ENCODE peak calls at places on chromosomes 13 and 19, in ten cellular contexts. M is HCT116, R is astrocyte, I is PC-9, J is PC-3, Q is fibroblast of lung, Z is endothelial cell of umbilical vein, U is GM23248, G is HepG2, L is H1. A is an unnamed sample.

GRCh38 chr13:79880820-79881219 is 399.9 kb downstream of the NDFIP2 start:
- DNase-seq in M (no peak), R (no peak), I (no peak), J (no peak), Q (no peak), Z (no peak), U (no peak), G (no peak), L (no peak), A (no peak)

GRCh38 chr13:71213252-71213821 is 653.7 kb downstream of the DACH1 start:
- DNase-seq in M (no peak), R (no peak), I (no peak), J (no peak), Q (no peak), Z (no peak), U (no peak), G (no peak), L (no peak), A (no peak)

GRCh38 chr13:72839831-72840426 is 58.0 kb downstream of the PIBF1 start:
- DNase-seq in M (peak), R (peak), I (peak), J (peak), Q (peak), Z (peak), U (peak), G (peak), L (peak), A (no peak)

GRCh38 chr13:49620170-49620621 is 8.1 kb upstream of the ARL11 start:
- DNase-seq in M (no peak), R (no peak), I (no peak), J (no peak), Q (no peak), Z (no peak), U (peak), G (no peak), L (no peak), A (no peak)

GRCh38 chr19:9906475-9907087 is 29.7 kb downstream of the OLFM2 start:
- DNase-seq in M (no peak), R (no peak), I (no peak), J (no peak), Q (peak), Z (no peak), U (no peak), G (no peak), L (no peak), A (no peak)

GRCh38 chr13:100234524-100235136 is 145.7 kb downstream of the PCCA start:
- DNase-seq in M (no peak), R (peak), I (no peak), J (no peak), Q (peak), Z (no peak), U (peak), G (peak), L (no peak), A (no peak)

GRCh38 chr13:40974460-40975407 is 44.4 kb downstream of the ELF1 start:
- DNase-seq in M (peak), R (peak), I (no peak), J (peak), Q (peak), Z (peak), U (peak), G (peak), L (no peak), A (no peak)

GRCh38 chr13:68748038-68748437 is 1359.6 kb upstream of the ATXN8OS start:
- DNase-seq in M (peak), R (peak), I (no peak), J (peak), Q (no peak), Z (peak), U (no peak), G (no peak), L (no peak), A (no peak)

GRCh38 chr13:41133951-41134350 is 1.3 kb upstream of the KBTBD6 start:
- DNase-seq in M (no peak), R (no peak), I (no peak), J (no peak), Q (no peak), Z (no peak), U (no peak), G (no peak), L (no peak), A (no peak)

GRCh38 chr13:109175666-109176065 is 546.3 kb downstream of the MYO16 start:
- DNase-seq in M (no peak), R (no peak), I (no peak), J (no peak), Q (no peak), Z (no peak), U (no peak), G (no peak), L (no peak), A (no peak)

GRCh38 chr19:290539-291521 is at the start of gene PLPP2:
- DNase-seq in M (no peak), R (no peak), I (peak), J (no peak), Q (peak), Z (no peak), U (peak), G (no peak), L (peak), A (no peak)
- TF ChIP-seq EZH2 in M (no peak), R (peak), I (no peak), J (no peak), Q (peak), Z (no peak), U (no peak), G (no peak), L (no peak), A (no peak)

DNA sequence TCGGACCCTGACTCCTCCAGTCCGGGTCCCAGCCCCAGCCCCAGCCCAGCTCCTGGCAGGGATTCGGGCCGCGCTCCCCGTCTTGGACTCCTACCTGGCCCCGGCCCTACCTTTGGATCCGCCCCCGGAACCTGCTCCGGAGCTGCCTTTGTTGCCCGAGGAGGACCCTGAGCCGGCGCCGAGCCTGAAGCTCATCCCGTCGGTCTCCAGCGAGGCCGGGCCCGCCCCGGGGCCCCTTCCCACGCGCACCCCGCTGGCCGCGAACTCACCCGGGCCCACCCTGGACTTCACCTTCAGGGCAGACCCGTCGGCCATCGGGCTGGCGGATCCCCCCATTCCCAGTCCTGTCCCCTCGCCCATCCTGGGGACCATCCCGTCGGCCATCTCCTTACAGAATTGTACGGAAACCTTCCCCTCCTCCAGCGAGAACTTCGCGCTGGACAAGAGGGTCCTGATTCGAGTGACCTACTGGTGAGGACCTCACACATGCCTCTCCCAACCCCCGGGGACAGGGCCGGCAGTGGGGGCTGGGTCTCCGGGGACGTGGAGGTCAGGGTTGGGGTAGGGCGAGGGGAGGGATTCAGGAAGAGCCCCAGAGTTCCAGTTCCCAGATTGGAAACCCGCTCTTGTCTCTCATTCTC is 732 bp downstream of the SELENOV start:
- DNase-seq in M (no peak), R (no peak), I (no peak), J (no peak), Q (no peak), Z (no peak), U (no peak), G (no peak), L (no peak), A (no peak)
- TF ChIP-seq EZH2 in M (no peak), R (peak), I (no peak), J (no peak), Q (peak), Z (peak), U (peak), G (no peak), L (no peak), A (peak)

GRCh38 chr19:21328402-21328801 is 808 bp downstream of the ZNF708 start:
- DNase-seq in M (no peak), R (no peak), I (no peak), J (no peak), Q (no peak), Z (no peak), U (no peak), G (peak), L (no peak), A (no peak)

GRCh38 chr19:21328885-21329605 is at the start of gene ZNF708:
- DNase-seq in M (peak), R (peak), I (peak), J (peak), Q (peak), Z (peak), U (peak), G (peak), L (peak), A (peak)

GRCh38 chr19:21323000-21323399 is 6.2 kb downstream of the ZNF708 start:
- DNase-seq in M (no peak), R (no peak), I (no peak), J (no peak), Q (no peak), Z (no peak), U (no peak), G (no peak), L (no peak), A (no peak)

GRCh38 chr19:21322528-21322927 is 6.7 kb downstream of the ZNF708 start:
- DNase-seq in M (no peak), R (peak), I (no peak), J (no peak), Q (no peak), Z (no peak), U (peak), G (no peak), L (no peak), A (no peak)

GRCh38 chr19:21326169-21326568 is 3.0 kb downstream of the ZNF708 start:
- DNase-seq in M (no peak), R (no peak), I (no peak), J (no peak), Q (no peak), Z (no peak), U (no peak), G (no peak), L (no peak), A (no peak)
- TF ChIP-seq EZH2 in M (no peak), R (no peak), I (no peak), J (no peak), Q (no peak), Z (no peak), U (no peak), G (no peak), L (no peak), A (no peak)

DNA sequence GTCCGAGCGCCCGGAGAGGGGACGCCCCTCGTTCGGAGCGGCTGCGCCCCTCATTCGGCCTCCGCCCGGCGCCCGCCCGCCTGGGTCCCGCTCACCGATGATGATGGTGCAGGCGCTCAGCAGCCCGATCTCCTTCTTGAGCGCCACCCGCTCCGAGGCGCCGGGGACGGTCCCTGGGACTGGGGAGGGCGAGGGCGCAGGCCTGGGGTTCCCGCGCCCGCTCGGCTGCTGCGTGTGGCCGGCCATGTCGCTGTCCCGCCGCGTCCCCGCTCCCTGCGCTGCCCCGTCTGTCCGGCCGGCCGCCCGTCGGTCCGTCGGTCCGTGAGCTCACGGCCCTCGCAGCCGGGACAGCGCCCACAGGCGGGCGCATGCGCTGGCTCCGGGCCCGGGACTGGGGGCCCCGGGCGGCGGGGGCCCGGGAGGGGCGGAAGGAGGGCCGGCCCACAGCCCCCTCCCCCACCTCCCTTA is at the start of gene SLC7A10:
- DNase-seq in M (no peak), R (no peak), I (no peak), J (no peak), Q (no peak), Z (no peak), U (peak), G (no peak), L (no peak), A (no peak)
- TF ChIP-seq EZH2 in M (no peak), R (peak), I (no peak), J (no peak), Q (no peak), Z (peak), U (no peak), G (no peak), L (no peak), A (no peak)

DNA sequence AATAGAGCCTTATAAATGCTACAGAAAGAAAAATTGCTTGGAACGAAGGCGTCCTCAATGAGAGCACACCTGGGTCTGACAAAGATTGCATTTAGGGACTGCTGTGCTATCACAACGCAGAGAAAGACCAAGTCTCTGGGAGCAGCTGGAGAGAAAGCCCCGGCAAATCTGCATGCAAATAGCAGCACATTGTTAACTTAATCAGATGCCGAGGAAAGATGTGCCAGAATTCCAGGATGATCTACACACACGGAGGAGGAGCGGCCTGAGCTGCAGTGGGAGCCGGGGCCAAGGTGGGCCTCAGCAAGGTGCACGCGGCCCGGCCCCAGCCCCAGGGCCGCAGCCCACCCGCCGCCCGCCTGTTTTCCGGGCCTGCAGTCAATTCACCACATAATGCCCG is 1.4 kb downstream of the ZNF536 start:
- DNase-seq in M (no peak), R (no peak), I (no peak), J (no peak), Q (no peak), Z (no peak), U (no peak), G (no peak), L (peak), A (no peak)
- TF ChIP-seq EZH2 in M (no peak), R (no peak), I (no peak), J (no peak), Q (no peak), Z (no peak), U (no peak), G (no peak), L (no peak), A (no peak)

GRCh38 chr19:55086730-55087541 is 11.3 kb downstream of the EPS8L1 start:
- DNase-seq in M (no peak), R (peak), I (no peak), J (no peak), Q (peak), Z (peak), U (peak), G (no peak), L (peak), A (no peak)
- TF ChIP-seq EZH2 in M (no peak), R (no peak), I (no peak), J (no peak), Q (no peak), Z (no peak), U (peak), G (no peak), L (no peak), A (no peak)

GRCh38 chr19:7787602-7788177 is 24.6 kb downstream of the CLEC4M start:
- DNase-seq in M (no peak), R (no peak), I (no peak), J (no peak), Q (no peak), Z (peak), U (no peak), G (no peak), L (peak), A (no peak)

GRCh38 chr19:7790416-7790815 is 27.4 kb downstream of the CLEC4M start:
- DNase-seq in M (no peak), R (no peak), I (no peak), J (no peak), Q (no peak), Z (no peak), U (no peak), G (no peak), L (no peak), A (no peak)

GRCh38 chr19:7789447-7789846 is 26.4 kb downstream of the CLEC4M start:
- DNase-seq in M (no peak), R (no peak), I (peak), J (no peak), Q (no peak), Z (no peak), U (no peak), G (no peak), L (peak), A (no peak)

GRCh38 chr19:7788178-7788932 is 25.3 kb downstream of the CLEC4M start:
- DNase-seq in M (no peak), R (no peak), I (no peak), J (no peak), Q (no peak), Z (peak), U (no peak), G (no peak), L (peak), A (no peak)

DNA sequence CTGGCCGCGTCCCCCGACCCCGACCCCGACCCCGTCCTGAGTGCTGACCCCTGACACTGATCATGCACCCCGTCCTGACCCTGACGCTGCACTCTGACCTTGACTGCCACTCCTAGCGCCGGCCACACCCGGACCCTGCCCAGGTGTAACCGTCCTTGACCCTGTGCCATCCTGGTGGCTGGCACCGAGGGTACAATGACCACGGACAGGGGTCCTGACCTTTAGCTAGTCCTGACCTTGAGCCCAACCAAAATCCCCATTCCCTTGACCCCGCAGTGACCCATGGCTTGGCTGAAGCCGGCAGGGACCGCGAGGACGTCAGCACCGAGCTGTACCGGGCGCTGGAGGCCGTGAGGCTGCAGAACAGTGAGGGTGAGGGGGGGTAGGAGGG is 25.9 kb downstream of the CLEC4M start:
- DNase-seq in M (no peak), R (no peak), I (no peak), J (no peak), Q (no peak), Z (no peak), U (no peak), G (no peak), L (peak), A (no peak)
- TF ChIP-seq EZH2 in M (no peak), R (no peak), I (no peak), J (no peak), Q (no peak), Z (no peak), U (no peak), G (no peak), L (no peak), A (no peak)

A was measured in SK-N-MC.